ENCODE peak calls at places on chromosomes 5 and 9, in four cellular contexts. N is GM12878, S is H1, D is K562. Q is an unnamed sample.

GRCh38 chr5:172544371-172545120 is 90.2 kb upstream of the SH3PXD2B start:
- DNase-seq in N (no peak), S (no peak), D (no peak), Q (no peak)

GRCh38 chr9:4193391-4193790 is 106.5 kb downstream of the GLIS3 start:
- DNase-seq in N (no peak), S (no peak), D (no peak), Q (no peak)

GRCh38 chr5:17118631-17119030 is 98.8 kb upstream of the BASP1 start:
- DNase-seq in N (no peak), S (no peak), D (no peak), Q (peak; percentile 31)

GRCh38 chr9:89749500-89750116 is 144.8 kb downstream of the GADD45G start:
- DNase-seq in N (no peak), S (no peak), D (no peak), Q (no peak)

GRCh38 chr5:125269926-125270325 is 523.5 kb upstream of the ZNF608 start:
- DNase-seq in N (no peak), S (no peak), D (no peak), Q (no peak)

GRCh38 chr5:146474040-146474439 is 26.9 kb downstream of the TCERG1 start:
- DNase-seq in N (no peak), S (no peak), D (no peak), Q (no peak)

GRCh38 chr5:169811023-169811422 is 169.3 kb downstream of the INSYN2B start:
- DNase-seq in N (no peak), S (no peak), D (no peak), Q (no peak)

GRCh38 chr9:76322810-76323209 is 71.4 kb downstream of the RFK start:
- DNase-seq in N (no peak), S (no peak), D (no peak), Q (no peak)

GRCh38 chr5:80082731-80083114 is 47.6 kb downstream of the THBS4 start:
- DNase-seq in N (no peak), S (peak; percentile 39), D (peak; percentile 91), Q (peak; percentile 59)

GRCh38 chr5:13115476-13115875 is 829.0 kb downstream of the DNAH5 start:
- DNase-seq in N (no peak), S (no peak), D (no peak), Q (no peak)

GRCh38 chr5:16866795-16867584 is 69.1 kb downstream of the MYO10 start:
- DNase-seq in N (no peak), S (peak; percentile 15), D (no peak), Q (peak; percentile 51)

GRCh38 chr5:153641183-153641688 is 150.8 kb downstream of the GRIA1 start:
- DNase-seq in N (no peak), S (no peak), D (no peak), Q (no peak)

GRCh38 chr5:72167790-72168189 is 60.5 kb downstream of the MAP1B start:
- DNase-seq in N (no peak), S (no peak), D (no peak), Q (no peak)

GRCh38 chr5:75510836-75511434 is 494 bp downstream of the CERT1 start:
- DNase-seq in N (no peak), S (no peak), D (peak; percentile 48), Q (peak; percentile 69)

GRCh38 chr5:180498378-180498777 is 4.2 kb downstream of the CNOT6 start:
- DNase-seq in N (no peak), S (no peak), D (no peak), Q (no peak)

GRCh38 chr9:134502261-134503211 is 139.1 kb upstream of the COL5A1 start:
- DNase-seq in N (no peak), S (no peak), D (no peak), Q (peak; percentile 75)

GRCh38 chr9:35333551-35333950 is 156.4 kb upstream of the RUSC2 start:
- DNase-seq in N (no peak), S (no peak), D (no peak), Q (no peak)
- TF ChIP-seq RAD21 in N (no peak), S (no peak), D (no peak), Q (no peak)

GRCh38 chr9:136084191-136084944 is 10.7 kb downstream of the NACC2 start:
- DNase-seq in N (no peak), S (no peak), D (no peak), Q (peak; percentile 22)

GRCh38 chr9:136081826-136082495 is 13.1 kb downstream of the NACC2 start:
- DNase-seq in N (no peak), S (no peak), D (no peak), Q (peak; percentile 24)

GRCh38 chr9:136083558-136084190 is 11.4 kb downstream of the NACC2 start:
- DNase-seq in N (no peak), S (no peak), D (no peak), Q (peak; percentile 15)

GRCh38 chr9:136081113-136081825 is 13.8 kb downstream of the NACC2 start:
- DNase-seq in N (no peak), S (no peak), D (no peak), Q (peak; percentile 37)

GRCh38 chr9:136082496-136083361 is 12.4 kb downstream of the NACC2 start:
- DNase-seq in N (no peak), S (no peak), D (no peak), Q (peak; percentile 34)
- TF ChIP-seq NRF1 in N (no peak), S (no peak), D (no peak), Q (no peak)

DNA sequence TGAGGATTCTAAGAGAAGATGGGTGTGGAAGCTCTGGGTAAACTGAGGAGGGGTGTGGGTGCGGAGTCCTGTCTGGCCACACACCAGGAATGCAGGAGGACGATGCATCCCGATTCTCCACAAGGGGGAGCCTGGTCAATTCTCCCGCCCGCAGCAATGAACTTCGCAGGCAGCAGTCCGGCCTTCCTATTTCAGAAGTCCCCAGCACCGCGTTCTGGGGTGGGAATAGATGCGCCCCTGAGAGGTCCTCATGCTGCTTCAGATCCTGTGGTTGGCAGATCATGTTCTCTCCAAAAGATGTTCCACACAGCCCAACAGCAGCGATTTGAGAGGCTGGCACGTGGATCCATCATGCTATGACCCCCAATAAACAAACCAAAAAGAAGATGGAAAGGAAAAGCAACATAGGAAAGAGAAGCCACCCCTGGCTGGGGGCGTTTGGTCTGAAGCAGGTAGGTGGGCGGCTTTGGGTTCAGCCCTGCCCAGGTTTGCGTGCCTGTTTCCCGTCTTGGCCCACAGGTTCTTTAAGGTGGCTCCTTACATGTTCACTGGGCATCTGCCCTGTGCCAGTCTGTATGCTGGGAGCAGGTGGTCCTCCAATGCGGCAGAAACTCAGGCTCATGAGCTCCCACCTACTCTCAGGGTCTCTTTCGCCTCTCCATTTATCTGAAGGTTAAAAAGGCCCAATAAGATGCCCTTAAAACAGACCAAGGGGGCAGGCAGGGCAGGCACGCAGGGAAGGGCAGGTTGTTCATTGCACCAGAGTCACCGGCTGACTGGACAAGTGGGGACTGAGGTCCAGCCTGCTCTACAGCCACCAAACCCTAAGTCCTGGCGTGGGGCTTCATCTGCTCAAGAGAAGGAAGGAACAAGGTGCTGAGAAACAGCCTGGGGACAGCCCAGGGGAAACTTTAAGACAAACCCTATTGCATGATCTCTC is 171.6 kb downstream of the PAX5 start:
- DNase-seq in N (no peak), S (no peak), D (peak; percentile 46), Q (peak; percentile 80)
- TF ChIP-seq RAD21 in N (no peak), S (peak; percentile 49), D (no peak), Q (peak; percentile 61)

GRCh38 chr9:17635115-17635890 is 56.4 kb downstream of the SH3GL2 start:
- DNase-seq in N (no peak), S (no peak), D (no peak), Q (no peak)

GRCh38 chr9:17628617-17629016 is 49.8 kb downstream of the SH3GL2 start:
- DNase-seq in N (no peak), S (no peak), D (no peak), Q (no peak)

GRCh38 chr9:17630531-17630949 is 51.7 kb downstream of the SH3GL2 start:
- DNase-seq in N (no peak), S (no peak), D (no peak), Q (no peak)

GRCh38 chr9:17627641-17628040 is 48.8 kb downstream of the SH3GL2 start:
- DNase-seq in N (no peak), S (no peak), D (no peak), Q (no peak)

GRCh38 chr9:17631396-17631795 is 52.5 kb downstream of the SH3GL2 start:
- DNase-seq in N (no peak), S (no peak), D (no peak), Q (no peak)
- TF ChIP-seq NRF1 in N (no peak), S (no peak), D (no peak), Q (no peak)

DNA sequence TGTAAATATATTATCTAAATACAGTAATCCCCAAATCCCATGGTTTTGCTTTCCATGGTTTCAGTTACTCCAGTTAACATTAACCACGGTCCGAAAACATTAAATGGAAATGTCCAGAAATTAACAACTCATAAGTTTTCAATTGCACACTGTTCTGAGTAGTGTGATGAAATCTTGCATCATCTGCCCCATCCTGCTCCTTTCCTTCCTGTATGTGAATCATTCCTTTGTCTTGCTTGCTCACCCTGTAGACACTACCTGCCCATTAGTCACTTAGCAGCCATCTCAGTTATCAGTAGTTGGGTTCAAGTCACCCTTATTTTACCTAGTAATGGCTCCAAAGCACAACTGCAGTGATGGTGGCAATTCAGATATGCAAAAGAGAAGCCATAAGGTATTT is 1568.5 kb upstream of the WWC1 start:
- DNase-seq in N (no peak), S (no peak), D (no peak), Q (no peak)
- TF ChIP-seq RAD21 in N (no peak), S (no peak), D (no peak), Q (no peak)

GRCh38 chr9:81801190-81801589 is 111.8 kb upstream of the TLE1 start:
- DNase-seq in N (no peak), S (no peak), D (no peak), Q (no peak)
- TF ChIP-seq NRF1 in N (no peak), S (no peak), D (no peak), Q (no peak)

GRCh38 chr5:19241690-19242089 is 746.3 kb downstream of the CDH18 start:
- DNase-seq in N (no peak), S (no peak), D (no peak), Q (no peak)
- TF ChIP-seq RAD21 in N (no peak), S (no peak), D (no peak), Q (no peak)

DNA sequence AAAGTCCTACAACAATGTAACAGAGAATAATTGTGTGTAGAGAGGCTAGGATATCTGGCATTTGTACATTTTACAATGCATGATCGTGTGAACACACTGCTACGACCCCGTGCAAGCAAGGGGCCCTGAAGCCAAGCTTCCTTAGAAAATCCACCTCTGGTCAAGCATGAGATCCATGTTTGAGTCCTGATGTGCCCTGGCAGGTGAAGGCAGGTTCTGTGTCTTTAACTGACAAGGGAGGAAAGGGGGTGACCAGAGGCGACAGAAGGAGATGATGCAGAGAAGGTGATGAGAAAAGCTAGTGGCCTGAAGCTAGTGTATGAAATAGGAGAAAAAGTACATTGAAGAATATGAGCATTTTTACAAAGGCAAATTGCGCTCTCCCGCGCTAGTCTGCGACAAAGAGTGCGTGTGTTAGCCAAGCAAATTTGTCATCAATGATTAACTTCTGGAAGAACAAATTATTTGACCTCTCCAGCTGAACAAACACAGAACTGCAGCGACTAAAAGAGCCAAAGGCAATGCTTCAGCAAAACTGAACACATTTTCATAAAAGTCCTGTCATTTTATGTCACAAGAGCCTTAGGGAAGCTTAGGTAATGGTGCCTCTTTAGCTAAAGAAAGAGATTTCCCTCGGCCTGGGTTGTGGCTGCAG is 101.7 kb upstream of the DAPK1 start:
- DNase-seq in N (no peak), S (no peak), D (no peak), Q (no peak)
- TF ChIP-seq NRF1 in N (no peak), S (no peak), D (no peak), Q (no peak)

GRCh38 chr5:139668924-139669680 is 21.0 kb downstream of the CXXC5 start:
- DNase-seq in N (no peak), S (no peak), D (no peak), Q (no peak)
- TF ChIP-seq RAD21 in N (no peak), S (no peak), D (no peak), Q (no peak)